ENCODE peak calls at places on chromosomes 3 and 15, in six cellular contexts. Z is psoas muscle, R is GM23248, E is fibroblast of lung, Y is testis, I is gastrocnemius medialis. K is an unnamed sample.

GRCh38 chr15:43509002-43509922 is 8.1 kb upstream of the MAP1A start:
- DNase-seq in I (peak; percentile 52), R (peak; percentile 74), Y (peak; percentile 80), Z (peak; percentile 64), E (peak; percentile 24), K (peak; percentile 57)

GRCh38 chr3:108006077-108006675 is 84.7 kb downstream of the CD47 start:
- DNase-seq in R (peak; percentile 14), E (peak; percentile 77), I (no peak), Z (no peak), Y (no peak), K (peak; percentile 63)

GRCh38 chr3:49359623-49360022 is 1.5 kb upstream of the GPX1 start:
- DNase-seq in R (peak; percentile 62), I (no peak), Z (no peak), E (peak; percentile 64), Y (no peak), K (no peak)

GRCh38 chr3:10882851-10883250 is 66.8 kb downstream of the SLC6A11 start:
- DNase-seq in R (no peak), Z (no peak), Y (no peak), E (no peak), I (no peak), K (no peak)

GRCh38 chr15:35738370-35738769 is 192.4 kb upstream of the DPH6 start:
- DNase-seq in E (peak; percentile 88), Z (no peak), R (peak; percentile 72), Y (no peak), I (no peak), K (no peak)

GRCh38 chr3:20573175-20573574 is 387.2 kb upstream of the SGO1 start:
- DNase-seq in E (peak; percentile 92), I (no peak), Z (no peak), R (peak; percentile 37), Y (no peak), K (no peak)

GRCh38 chr15:92163641-92164040 is 230.0 kb upstream of the ST8SIA2 start:
- DNase-seq in I (no peak), Y (no peak), Z (no peak), R (peak; percentile 20), E (no peak), K (no peak)

GRCh38 chr3:30161370-30161769 is 445.0 kb upstream of the TGFBR2 start:
- DNase-seq in Y (no peak), R (peak; percentile 58), Z (no peak), I (peak; percentile 21), E (peak; percentile 54), K (no peak)

GRCh38 chr15:32120577-32121465 is 90.5 kb downstream of the CHRNA7 start:
- DNase-seq in I (no peak), Y (no peak), Z (no peak), E (no peak), R (no peak), K (no peak)

GRCh38 chr3:62084558-62084957 is 288.8 kb downstream of the FEZF2 start:
- DNase-seq in I (no peak), R (peak; percentile 21), Z (no peak), E (peak; percentile 80), Y (no peak), K (no peak)

GRCh38 chr3:23867400-23867799 is 49.4 kb downstream of the NKIRAS1 start:
- DNase-seq in Y (no peak), R (no peak), I (no peak), E (no peak), Z (no peak), K (no peak)

GRCh38 chr15:89647191-89647851 is 7.9 kb downstream of the KIF7 start:
- DNase-seq in Z (peak; percentile 89), R (peak; percentile 69), I (peak; percentile 62), Y (peak; percentile 89), E (peak; percentile 28), K (peak; percentile 94)

GRCh38 chr3:126616931-126617330 is 38.0 kb downstream of the TXNRD3 start:
- DNase-seq in R (no peak), Z (no peak), I (no peak), E (peak; percentile 12), Y (no peak), K (no peak)

GRCh38 chr3:141070727-141071357 is 19.7 kb downstream of the SPSB4 start:
- DNase-seq in E (no peak), Z (no peak), I (no peak), R (no peak), Y (no peak), K (no peak)

GRCh38 chr15:91710072-91710471 is 143.4 kb upstream of the SLCO3A1 start:
- DNase-seq in R (no peak), E (peak; percentile 27), Y (no peak), Z (no peak), I (no peak), K (no peak)

GRCh38 chr3:8413337-8413926 is 88.2 kb upstream of the LMCD1 start:
- DNase-seq in E (peak; percentile 16), I (peak; percentile 16), R (no peak), Z (no peak), Y (no peak), K (peak; percentile 77)

GRCh38 chr15:64216161-64216560 is 53.3 kb upstream of the PPIB start:
- DNase-seq in R (no peak), E (no peak), Z (no peak), I (no peak), Y (no peak), K (no peak)

GRCh38 chr3:159586587-159587202 is 401.9 kb upstream of the IL12A start:
- DNase-seq in R (peak; percentile 50), E (peak; percentile 59), Y (peak; percentile 37), Z (no peak), I (no peak), K (no peak)

GRCh38 chr3:63967675-63968611 is 55.4 kb downstream of the PSMD6 start:
- DNase-seq in Z (peak; percentile 61), Y (peak; percentile 19), I (no peak), R (peak; percentile 48), E (peak; percentile 82), K (peak; percentile 76)

GRCh38 chr15:82986442-82986780 is 401 bp downstream of the RAMAC start:
- DNase-seq in Z (no peak), Y (no peak), I (no peak), R (no peak), E (no peak), K (no peak)

GRCh38 chr15:95132774-95133173 is 901.4 kb downstream of the MCTP2 start:
- DNase-seq in I (no peak), Z (no peak), Y (no peak), R (peak; percentile 85), E (peak; percentile 95), K (no peak)

GRCh38 chr3:78917541-78917940 is 850.3 kb downstream of the ROBO1 start:
- DNase-seq in Z (no peak), R (no peak), I (no peak), Y (no peak), E (no peak), K (no peak)

GRCh38 chr3:99131876-99132275 is 230.4 kb upstream of the DCBLD2 start:
- DNase-seq in E (peak; percentile 77), Z (no peak), R (peak; percentile 41), I (no peak), Y (no peak), K (no peak)

GRCh38 chr3:134650431-134651346 is at the start of gene KY:
- DNase-seq in I (peak; percentile 58), R (peak; percentile 79), Z (peak; percentile 78), E (peak; percentile 60), Y (peak; percentile 67), K (peak; percentile 44)

GRCh38 chr15:41773729-41774061 is 589 bp upstream of the MAPKBP1 start:
- DNase-seq in E (no peak), R (no peak), I (no peak), Y (no peak), Z (no peak), K (no peak)

GRCh38 chr15:41775651-41776050 is 1.4 kb downstream of the MAPKBP1 start:
- DNase-seq in I (no peak), E (peak; percentile 43), R (peak; percentile 26), Y (peak; percentile 47), Z (no peak), K (no peak)

GRCh38 chr15:41773332-41773728 is 954 bp upstream of the MAPKBP1 start:
- DNase-seq in Y (no peak), Z (no peak), E (peak; percentile 15), I (no peak), R (no peak), K (no peak)

GRCh38 chr15:41774062-41774872 is at the start of gene MAPKBP1:
- DNase-seq in Y (peak; percentile 98), E (peak; percentile 97), R (peak; percentile 99), I (peak; percentile 97), Z (peak; percentile 99), K (peak; percentile 98)

DNA sequence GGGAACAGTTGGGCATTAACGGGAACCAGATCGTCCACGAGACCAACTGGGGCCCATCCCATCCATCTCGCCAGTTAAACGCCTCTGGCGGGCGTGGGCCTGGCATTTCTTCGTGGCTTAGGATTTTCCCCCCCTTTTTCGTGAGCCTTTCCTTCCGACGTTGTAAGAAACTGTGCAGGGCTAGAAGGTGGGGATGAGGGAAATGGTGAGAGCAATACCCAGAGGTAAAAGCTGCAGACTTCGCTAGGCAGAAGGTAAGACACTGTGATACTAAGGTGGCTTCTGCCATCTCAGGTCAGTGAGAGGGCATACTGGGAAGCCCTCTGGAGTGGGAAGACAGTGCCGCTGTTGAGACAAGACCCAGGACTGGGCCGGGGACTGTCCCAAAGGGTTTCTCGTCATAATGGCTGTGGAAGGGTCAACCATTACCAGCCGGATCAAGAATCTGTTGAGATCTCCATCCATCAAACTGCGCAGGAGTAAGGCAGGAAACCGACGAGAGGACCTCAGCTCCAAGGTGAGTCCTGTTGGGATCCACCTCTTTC is 661 bp downstream of the MAPKBP1 start:
- DNase-seq in E (no peak), Z (no peak), I (no peak), Y (no peak), R (no peak), K (no peak)
- H3K27me3 ChIP-seq in E (no peaks in the 10 kb centered on the region), Z (no peaks in the 10 kb centered on the region), I (no peaks in the 10 kb centered on the region), Y (no peaks in the 10 kb centered on the region), R (no peaks in the 10 kb centered on the region), K (no peaks in the 10 kb centered on the region)

GRCh38 chr3:139388077-139388476 is 1.4 kb downstream of the COPB2 start:
- DNase-seq in R (no peak), I (no peak), Y (no peak), E (no peak), Z (no peak), K (no peak)
- H3K4me3 ChIP-seq in R (peak overlapping the region; percentile 100), I (peak overlapping the region; percentile 7), Y (peak overlapping the region; percentile 98), E (peak overlapping the region; percentile 97), Z (peak overlapping the region; percentile 87), K (peak overlapping the region; percentile 94)

GRCh38 chr3:38648659-38649499 is 608 bp downstream of the SCN5A start:
- DNase-seq in I (no peak), R (no peak), Z (no peak), E (no peak), Y (no peak), K (no peak)
- H3K27me3 ChIP-seq in I (peaks cover 19% of the 10 kb centered on the region), R (peaks cover 57% of the 10 kb centered on the region), Z (no peaks in the 10 kb centered on the region), E (peaks cover 12% of the 10 kb centered on the region), Y (no peaks in the 10 kb centered on the region), K (no peaks in the 10 kb centered on the region)

GRCh38 chr3:188259611-188260010 is 105.7 kb downstream of the LPP start:
- DNase-seq in I (peak; percentile 67), Z (no peak), E (no peak), Y (no peak), R (no peak), K (no peak)

GRCh38 chr3:188262913-188263683 is 109.1 kb downstream of the LPP start:
- DNase-seq in Z (peak; percentile 74), Y (no peak), R (peak; percentile 84), E (peak; percentile 95), I (peak; percentile 54), K (peak; percentile 33)

GRCh38 chr3:188259191-188259590 is 105.2 kb downstream of the LPP start:
- DNase-seq in E (no peak), Y (no peak), Z (no peak), I (no peak), R (no peak), K (no peak)

GRCh38 chr3:188262488-188262887 is 108.5 kb downstream of the LPP start:
- DNase-seq in Z (no peak), I (no peak), Y (no peak), E (no peak), R (no peak), K (no peak)

GRCh38 chr3:188261011-188261410 is 107.1 kb downstream of the LPP start:
- DNase-seq in E (no peak), R (no peak), Z (no peak), Y (no peak), I (no peak), K (no peak)
- H3K4me3 ChIP-seq in E (no peak overlapping the region), R (no peak overlapping the region), Z (no peak overlapping the region), Y (no peak overlapping the region), I (no peak overlapping the region), K (no peak overlapping the region)

K was measured in right cardiac atrium.